ENCODE peak calls at places on chromosomes 11 and 22, in eight cellular contexts. One of them, this sample, is unnamed.

GRCh38 chr11:30789270-30789669 is 203.1 kb upstream of the MPPED2 start:
- DNase-seq in mammary epithelial cell: no peak
- DNase-seq in GM04504: peak; percentile 33
- DNase-seq in T47D: no peak
- DNase-seq in GF-D8: no peak
- DNase-seq in iPS-NIHi11: no peak
- DNase-seq in NCI-H1105: no peak
- DNase-seq in tibial artery: no peak
- DNase-seq in this sample: no peak

GRCh38 chr11:77698896-77699295 is 61.3 kb upstream of the CLNS1A start:
- DNase-seq in NCI-H1105: no peak
- DNase-seq in GF-D8: no peak
- DNase-seq in T47D: no peak
- DNase-seq in iPS-NIHi11: no peak
- DNase-seq in mammary epithelial cell: no peak
- DNase-seq in tibial artery: no peak
- DNase-seq in GM04504: no peak
- DNase-seq in this sample: no peak

GRCh38 chr11:129023968-129024676 is 81.5 kb upstream of the TP53AIP1 start:
- DNase-seq in NCI-H1105: no peak
- DNase-seq in tibial artery: no peak
- DNase-seq in T47D: peak; percentile 97
- DNase-seq in iPS-NIHi11: peak; percentile 73
- DNase-seq in GM04504: no peak
- DNase-seq in GF-D8: no peak
- DNase-seq in mammary epithelial cell: peak; percentile 91
- DNase-seq in this sample: peak; percentile 71

GRCh38 chr22:26079009-26079408 is 90.3 kb upstream of the SEZ6L start:
- DNase-seq in GM04504: no peak
- DNase-seq in NCI-H1105: no peak
- DNase-seq in GF-D8: no peak
- DNase-seq in iPS-NIHi11: no peak
- DNase-seq in tibial artery: no peak
- DNase-seq in mammary epithelial cell: no peak
- DNase-seq in T47D: peak; percentile 24
- DNase-seq in this sample: no peak

GRCh38 chr11:122727101-122727929 is 71.8 kb downstream of the UBASH3B start:
- DNase-seq in NCI-H1105: no peak
- DNase-seq in GF-D8: no peak
- DNase-seq in GM04504: no peak
- DNase-seq in tibial artery: no peak
- DNase-seq in T47D: no peak
- DNase-seq in iPS-NIHi11: no peak
- DNase-seq in mammary epithelial cell: no peak
- DNase-seq in this sample: no peak

GRCh38 chr11:65366340-65366773 is 11.8 kb downstream of the TIGD3 start:
- DNase-seq in mammary epithelial cell: peak; percentile 65
- DNase-seq in GF-D8: peak; percentile 65
- DNase-seq in tibial artery: no peak
- DNase-seq in iPS-NIHi11: peak; percentile 87
- DNase-seq in T47D: peak; percentile 93
- DNase-seq in GM04504: peak; percentile 61
- DNase-seq in NCI-H1105: peak; percentile 78
- DNase-seq in this sample: peak; percentile 91

GRCh38 chr11:44880953-44881352 is 69.7 kb downstream of the TP53I11 start:
- DNase-seq in NCI-H1105: no peak
- DNase-seq in GF-D8: no peak
- DNase-seq in tibial artery: no peak
- DNase-seq in T47D: no peak
- DNase-seq in GM04504: no peak
- DNase-seq in iPS-NIHi11: no peak
- DNase-seq in mammary epithelial cell: no peak
- DNase-seq in this sample: no peak

GRCh38 chr11:117096140-117096972 is 1.9 kb downstream of the SIK3 start:
- DNase-seq in iPS-NIHi11: peak; percentile 61
- DNase-seq in GM04504: no peak
- DNase-seq in NCI-H1105: no peak
- DNase-seq in tibial artery: no peak
- DNase-seq in mammary epithelial cell: no peak
- DNase-seq in T47D: no peak
- DNase-seq in GF-D8: peak; percentile 74
- DNase-seq in this sample: peak; percentile 32

GRCh38 chr22:36369922-36370781 is 17.6 kb downstream of the MYH9 start:
- DNase-seq in GF-D8: peak; percentile 79
- DNase-seq in mammary epithelial cell: peak; percentile 74
- DNase-seq in tibial artery: peak; percentile 82
- DNase-seq in NCI-H1105: no peak
- DNase-seq in T47D: peak; percentile 67
- DNase-seq in iPS-NIHi11: no peak
- DNase-seq in GM04504: no peak
- DNase-seq in this sample: peak; percentile 96

GRCh38 chr22:49753961-49754673 is 73.6 kb downstream of the BRD1 start:
- DNase-seq in GF-D8: no peak
- DNase-seq in mammary epithelial cell: no peak
- DNase-seq in NCI-H1105: peak; percentile 51
- DNase-seq in iPS-NIHi11: peak; percentile 13
- DNase-seq in tibial artery: peak; percentile 54
- DNase-seq in T47D: no peak
- DNase-seq in GM04504: no peak
- DNase-seq in this sample: peak; percentile 51

GRCh38 chr22:44154431-44154942 is 26.2 kb upstream of the PARVG start:
- DNase-seq in GF-D8: no peak
- DNase-seq in T47D: no peak
- DNase-seq in tibial artery: no peak
- DNase-seq in GM04504: no peak
- DNase-seq in NCI-H1105: no peak
- DNase-seq in iPS-NIHi11: no peak
- DNase-seq in mammary epithelial cell: no peak
- DNase-seq in this sample: no peak

This sample was measured in NCI-H69.